ENCODE peak calls at places on chromosomes 5 and 9, in eight cellular contexts. A, U, J, N, S, B, K and W are unnamed samples. For H3K27me3, the result is how much of the 10 kb centered on the place peaks cover.

GRCh38 chr9:134897584-134898170 is 17.1 kb downstream of the FCN2 start:
- DNase-seq in U (no peak), J (no peak), A (no peak), B (no peak), S (no peak), K (no peak), N (no peak), W (no peak)

GRCh38 chr5:55557123-55557522 is 22.4 kb upstream of the PLPP1 start:
- DNase-seq in B (no peak), N (no peak), A (no peak), S (peak), K (no peak), U (no peak), J (no peak), W (no peak)

GRCh38 chr5:99122976-99123375 is 194.2 kb upstream of the CHD1 start:
- DNase-seq in N (no peak), S (no peak), A (no peak), K (no peak), B (no peak), J (no peak), U (no peak), W (no peak)

GRCh38 chr9:122053951-122054350 is 39.2 kb downstream of the TTLL11 start:
- DNase-seq in J (no peak), S (no peak), B (no peak), K (no peak), A (no peak), U (peak), N (no peak), W (peak)

GRCh38 chr9:135927195-135928013 is 20.1 kb upstream of the CAMSAP1 start:
- DNase-seq in J (no peak), K (no peak), A (no peak), S (no peak), U (no peak), B (no peak), N (no peak), W (no peak)

GRCh38 chr9:92749934-92750315 is 14.7 kb downstream of the BICD2 start:
- DNase-seq in K (no peak), U (peak), S (no peak), A (no peak), J (no peak), B (no peak), N (no peak), W (no peak)

GRCh38 chr5:37323607-37324006 is 47.3 kb downstream of the NUP155 start:
- DNase-seq in N (no peak), J (no peak), A (no peak), S (no peak), B (no peak), K (no peak), U (no peak), W (no peak)

GRCh38 chr9:120944434-120945125 is 18.0 kb upstream of the TRAF1 start:
- DNase-seq in J (no peak), A (no peak), U (no peak), B (no peak), K (no peak), S (peak), N (no peak), W (no peak)

GRCh38 chr5:76545184-76545583 is 78.0 kb downstream of the F2RL2 start:
- DNase-seq in B (no peak), N (no peak), U (no peak), S (peak), A (no peak), J (no peak), K (no peak), W (no peak)

GRCh38 chr9:18296702-18297531 is 177.0 kb upstream of the ADAMTSL1 start:
- DNase-seq in A (no peak), J (no peak), U (peak), B (no peak), K (no peak), N (no peak), S (no peak), W (no peak)

GRCh38 chr9:88534456-88535225 is at the start of gene NXNL2:
- DNase-seq in K (peak), B (peak), S (peak), A (peak), N (no peak), J (peak), U (peak), W (peak)

GRCh38 chr9:81379655-81380054 is 309.7 kb downstream of the TLE1 start:
- DNase-seq in K (no peak), S (no peak), J (no peak), U (peak), A (no peak), N (no peak), B (no peak), W (no peak)

GRCh38 chr5:135318037-135318436 is 81.0 kb downstream of the MACROH2A1 start:
- DNase-seq in N (peak), K (peak), J (no peak), U (no peak), S (no peak), A (no peak), B (no peak), W (no peak)

GRCh38 chr9:136157477-136158265 is 39.0 kb upstream of the TMEM250 start:
- DNase-seq in A (no peak), N (no peak), S (no peak), J (no peak), K (no peak), B (no peak), U (no peak), W (no peak)

GRCh38 chr5:140106805-140107311 is 7.1 kb upstream of the PURA start:
- DNase-seq in K (no peak), A (no peak), N (no peak), U (no peak), J (no peak), S (no peak), B (no peak), W (no peak)
- H3K27me3 ChIP-seq in K (under half), A (under half), N (under half), U (under half), J (under half), S (under half), B (under half), W (under half)

GRCh38 chr5:6449465-6450158 is 953 bp downstream of the UBE2QL1 start:
- DNase-seq in N (no peak), J (no peak), S (no peak), B (no peak), A (no peak), U (no peak), K (no peak), W (peak)
- H3K27me3 ChIP-seq in N (under half), J (under half), S (under half), B (under half), A (under half), U (under half), K (under half), W (under half)

GRCh38 chr5:171309276-171309525 is 153 bp downstream of the TLX3 start:
- DNase-seq in J (no peak), B (no peak), S (no peak), K (peak), N (no peak), A (no peak), U (no peak), W (no peak)

GRCh38 chr5:171309526-171310333 is 682 bp downstream of the TLX3 start:
- DNase-seq in U (no peak), J (no peak), K (peak), A (no peak), B (no peak), S (peak), N (no peak), W (no peak)

GRCh38 chr5:171308453-171309275 is at the start of gene TLX3:
- DNase-seq in J (no peak), K (no peak), A (no peak), U (peak), S (no peak), N (peak), B (no peak), W (peak)

GRCh38 chr5:171306785-171307591 is 2.1 kb upstream of the TLX3 start:
- DNase-seq in U (no peak), A (no peak), S (no peak), N (no peak), B (no peak), J (no peak), K (peak), W (no peak)

GRCh38 chr5:171307843-171308452 is 1.1 kb upstream of the TLX3 start:
- DNase-seq in B (no peak), J (no peak), K (peak), U (peak), A (no peak), S (no peak), N (no peak), W (no peak)
- H3K27me3 ChIP-seq in B (under half), J (half or more), K (half or more), U (half or more), A (half or more), S (half or more), N (under half), W (half or more)

GRCh38 chr5:73115399-73116051 is 4.8 kb upstream of the TMEM171 start:
- DNase-seq in B (no peak), U (peak), N (no peak), J (no peak), A (no peak), S (peak), K (no peak), W (no peak)
- H3K27me3 ChIP-seq in B (under half), U (under half), N (under half), J (under half), A (under half), S (under half), K (under half), W (under half)

DNA sequence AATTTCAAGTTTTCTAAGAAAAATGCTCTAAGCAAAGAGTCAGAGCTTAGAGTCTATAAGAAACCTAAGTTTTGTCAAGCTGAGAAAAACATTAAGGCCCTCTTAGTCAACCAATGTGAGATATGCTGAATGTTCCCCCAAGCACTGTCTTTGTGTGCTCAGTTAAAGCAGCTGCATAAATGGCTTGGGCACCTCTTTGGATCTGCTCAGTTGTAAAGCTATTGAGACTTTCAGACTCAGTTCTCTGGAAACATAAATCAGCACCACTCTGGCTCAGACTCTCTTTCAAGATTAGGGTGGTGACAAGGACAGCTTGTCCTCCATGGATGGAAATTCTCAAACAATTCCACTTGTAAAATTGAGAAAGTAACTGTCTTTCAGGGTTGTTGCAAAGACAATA is 807.9 kb downstream of the PRELID2 start:
- DNase-seq in S (no peak), U (no peak), K (no peak), N (no peak), A (no peak), J (no peak), B (no peak), W (no peak)
- H3K27me3 ChIP-seq in S (under half), U (under half), K (under half), N (under half), A (under half), J (under half), B (under half), W (under half)